ENCODE peak calls at places on chromosomes 1 and 21, in seven cellular contexts. L is cardiac fibroblast, S is right atrium auricular region, P is lower leg skin, F is choroid plexus epithelial cell, K is A549, V is astrocyte of the spinal cord. B is an unnamed sample.

GRCh38 chr21:45262041-45262581 is 25.6 kb downstream of the POFUT2 start:
- DNase-seq in L (no peak), S (peak), P (no peak), F (no peak), K (no peak), V (no peak), B (no peak)

GRCh38 chr1:109140384-109140783 is 26.5 kb downstream of the ELAPOR1 start:
- DNase-seq in L (no peak), S (no peak), P (no peak), F (no peak), K (no peak), V (no peak), B (no peak)

GRCh38 chr1:117061986-117062415 is 1.9 kb downstream of the TTF2 start:
- DNase-seq in L (peak), S (no peak), P (no peak), F (peak), K (no peak), V (peak), B (peak)

GRCh38 chr1:233304489-233305102 is 9.1 kb upstream of the PCNX2 start:
- DNase-seq in L (peak), S (no peak), P (no peak), F (peak), K (peak), V (peak), B (peak)

GRCh38 chr1:66365628-66366027 is 168.3 kb upstream of the SGIP1 start:
- DNase-seq in L (peak), S (no peak), P (no peak), F (no peak), K (no peak), V (no peak), B (no peak)

GRCh38 chr21:21997390-21998333 is 999.5 kb downstream of the NCAM2 start:
- DNase-seq in L (no peak), S (no peak), P (no peak), F (no peak), K (no peak), V (no peak), B (no peak)

GRCh38 chr1:47756411-47756810 is 240.8 kb downstream of the TRABD2B start:
- DNase-seq in L (no peak), S (no peak), P (no peak), F (peak), K (no peak), V (no peak), B (no peak)

GRCh38 chr1:95035536-95035935 is 37.2 kb downstream of the ALG14 start:
- DNase-seq in L (peak), S (no peak), P (no peak), F (peak), K (no peak), V (peak), B (peak)

GRCh38 chr1:9730096-9730901 is 78.8 kb downstream of the PIK3CD start:
- DNase-seq in L (no peak), S (no peak), P (peak), F (no peak), K (no peak), V (no peak), B (no peak)

GRCh38 chr1:150165622-150166612 is 16.2 kb downstream of the PLEKHO1 start:
- DNase-seq in L (peak), S (no peak), P (no peak), F (peak), K (peak), V (peak), B (peak)

GRCh38 chr1:76083189-76083588 is 8.6 kb downstream of the ST6GALNAC3 start:
- DNase-seq in L (no peak), S (no peak), P (no peak), F (no peak), K (no peak), V (no peak), B (no peak)

GRCh38 chr1:203179328-203180009 is 3.8 kb upstream of the MYBPH start:
- DNase-seq in L (no peak), S (no peak), P (no peak), F (no peak), K (no peak), V (no peak), B (no peak)

DNA sequence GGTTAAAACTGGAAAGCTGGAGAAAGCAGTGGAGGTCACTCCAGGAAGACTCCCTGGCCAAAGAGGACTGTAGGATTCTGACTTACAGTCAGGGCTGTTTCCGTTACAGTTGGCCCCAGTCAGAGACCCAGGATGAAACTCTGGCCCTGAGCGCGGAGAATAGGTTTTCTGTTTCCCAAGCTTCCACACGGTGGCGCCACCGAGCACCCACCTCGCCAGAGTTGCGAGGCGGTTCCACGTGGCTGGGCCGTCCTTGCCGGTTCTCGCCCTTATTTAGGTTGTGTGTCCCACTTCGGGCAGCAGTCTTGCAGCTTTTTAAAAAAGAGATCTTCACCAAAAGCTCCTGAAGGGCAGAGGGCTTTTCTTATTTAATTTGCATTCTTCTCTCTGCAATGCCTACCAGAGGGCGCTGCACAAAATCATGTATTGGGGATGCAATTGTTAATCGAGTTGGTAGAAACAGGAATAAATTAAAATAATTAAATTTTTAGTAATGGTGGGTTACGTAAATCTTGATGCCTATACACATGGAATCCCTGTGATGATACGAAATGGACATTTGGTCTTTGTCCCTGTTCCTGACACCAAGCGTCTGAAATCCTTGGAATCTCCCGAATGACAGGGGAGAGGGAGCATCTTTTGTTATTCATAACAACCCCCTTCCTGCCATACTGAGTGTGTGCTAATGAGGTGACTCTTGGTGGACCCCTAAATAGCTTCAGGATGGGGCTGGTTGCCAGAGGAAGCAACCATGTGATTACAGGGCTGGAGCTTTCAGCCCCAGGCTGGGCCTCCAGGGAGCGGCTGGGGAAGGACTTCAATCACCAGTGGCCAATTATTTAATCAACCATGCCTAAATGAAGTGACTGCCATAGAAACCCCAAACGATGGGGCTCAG is 5.5 kb upstream of the S100A7 start:
- DNase-seq in L (peak), S (peak), P (peak), F (peak), K (peak), V (peak), B (peak)
- H3K4me3 ChIP-seq in L (no peak), S (no peak), P (no peak), F (no peak), K (no peak), V (no peak), B (no peak)

GRCh38 chr1:225766967-225767413 is 10.6 kb upstream of the SRP9 start:
- DNase-seq in L (peak), S (no peak), P (peak), F (peak), K (no peak), V (peak), B (peak)
- H3K4me3 ChIP-seq in L (no peak), S (no peak), P (no peak), F (no peak), K (no peak), V (no peak), B (peak)

GRCh38 chr1:246698466-246699094 is 25.6 kb upstream of the SCCPDH start:
- DNase-seq in L (no peak), S (no peak), P (no peak), F (no peak), K (no peak), V (no peak), B (no peak)

GRCh38 chr1:246703581-246703980 is 20.6 kb upstream of the SCCPDH start:
- DNase-seq in L (no peak), S (no peak), P (no peak), F (peak), K (no peak), V (no peak), B (no peak)

GRCh38 chr1:246695666-246696065 is 28.5 kb upstream of the SCCPDH start:
- DNase-seq in L (no peak), S (no peak), P (no peak), F (no peak), K (no peak), V (no peak), B (no peak)

GRCh38 chr1:246695136-246695535 is 29.1 kb upstream of the SCCPDH start:
- DNase-seq in L (no peak), S (no peak), P (no peak), F (no peak), K (no peak), V (no peak), B (no peak)

DNA sequence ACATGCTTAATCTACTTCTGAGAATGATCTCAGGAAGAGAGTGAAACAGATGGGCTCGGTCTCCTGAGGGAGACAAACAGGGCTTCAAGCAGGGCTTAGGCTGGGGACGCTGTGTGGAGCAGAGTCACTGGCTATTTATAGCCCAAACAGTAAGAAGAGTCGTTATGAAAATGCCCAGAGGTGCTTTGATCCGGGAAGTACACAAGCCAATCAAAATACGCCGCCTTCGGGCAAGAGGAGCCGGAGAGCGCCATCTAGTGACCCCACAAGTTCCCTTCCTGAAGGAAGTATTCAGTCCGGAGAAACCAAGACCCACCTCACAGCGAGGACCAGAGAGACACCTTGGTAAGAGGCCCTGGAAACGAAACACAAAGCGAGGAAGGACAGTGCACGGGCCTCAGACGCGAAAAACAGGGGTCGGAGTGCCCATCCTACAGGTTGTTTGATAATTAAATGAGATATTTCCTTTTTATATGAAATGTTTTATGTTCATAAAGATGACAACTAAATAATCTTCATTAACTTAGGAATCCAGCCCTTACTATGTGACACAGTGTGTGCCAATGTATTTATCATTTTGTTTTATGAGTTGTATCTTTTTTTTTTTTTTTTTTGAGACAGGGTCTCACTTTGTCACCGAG is 25.0 kb upstream of the SCCPDH start:
- DNase-seq in L (peak), S (peak), P (peak), F (peak), K (peak), V (peak), B (peak)
- H3K4me3 ChIP-seq in L (no peak), S (peak), P (no peak), F (peak), K (peak), V (peak), B (peak)

GRCh38 chr1:244768804-244769203 is 66.7 kb upstream of the COX20 start:
- DNase-seq in L (no peak), S (no peak), P (no peak), F (no peak), K (no peak), V (no peak), B (no peak)
- H3K4me3 ChIP-seq in L (no peak), S (no peak), P (no peak), F (no peak), K (no peak), V (no peak), B (no peak)

DNA sequence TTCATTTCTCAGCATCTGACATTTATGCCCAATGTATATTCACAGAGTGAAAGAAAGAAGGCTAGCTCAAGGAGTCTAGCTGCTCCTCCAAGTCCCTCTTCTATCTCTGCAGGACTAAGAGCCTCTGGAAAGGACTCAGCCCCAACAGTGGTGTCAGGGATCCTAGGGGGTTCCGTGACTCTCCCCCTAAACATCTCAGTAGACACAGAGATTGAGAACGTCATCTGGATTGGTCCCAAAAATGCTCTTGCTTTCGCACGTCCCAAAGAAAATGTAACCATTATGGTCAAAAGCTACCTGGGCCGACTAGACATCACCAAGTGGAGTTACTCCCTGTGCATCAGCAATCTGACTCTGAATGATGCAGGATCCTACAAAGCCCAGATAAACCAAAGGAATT is 3.7 kb downstream of the LY9 start:
- DNase-seq in L (no peak), S (no peak), P (no peak), F (no peak), K (no peak), V (no peak), B (no peak)
- H3K4me3 ChIP-seq in L (no peak), S (no peak), P (no peak), F (no peak), K (no peak), V (no peak), B (no peak)